ENCODE peak calls at places on chromosomes 3 and 15, in five cellular contexts. J is activated CD4-positive, alpha-beta T cell treated with anti-CD3 and anti-CD28 coated beads for 1 hour; Z is H54; F is anterior cingulate cortex; A is Caco-2. N is an unnamed sample.

GRCh38 chr3:26460975-26461374 is 161.6 kb upstream of the LRRC3B start:
- DNase-seq in F (no peak), J (no peak), Z (no peak), A (no peak), N (no peak)

GRCh38 chr15:77784361-77785292 is 151.9 kb upstream of the LINGO1 start:
- DNase-seq in J (no peak), Z (peak), F (no peak), A (no peak), N (no peak)

GRCh38 chr3:127518456-127519081 is 72.0 kb downstream of the TPRA1 start:
- DNase-seq in F (no peak), J (no peak), Z (no peak), A (no peak), N (no peak)

GRCh38 chr3:14019459-14019858 is 105.2 kb downstream of the CHCHD4 start:
- DNase-seq in F (no peak), A (no peak), J (no peak), Z (no peak), N (no peak)

GRCh38 chr3:140050977-140051957 is 116.3 kb downstream of the CLSTN2 start:
- DNase-seq in A (no peak), Z (no peak), F (peak), J (no peak), N (no peak)

GRCh38 chr15:92439311-92439710 is 45.6 kb downstream of the ST8SIA2 start:
- DNase-seq in Z (no peak), F (no peak), A (no peak), J (no peak), N (no peak)

GRCh38 chr15:40043927-40044716 is 5.1 kb upstream of the SRP14 start:
- DNase-seq in A (no peak), F (no peak), J (no peak), Z (no peak), N (peak)

GRCh38 chr15:59294961-59295741 is 77.5 kb downstream of the MYO1E start:
- DNase-seq in J (no peak), Z (no peak), F (no peak), A (no peak), N (peak)

GRCh38 chr3:189276481-189277190 is 104.9 kb downstream of the TPRG1 start:
- DNase-seq in F (no peak), J (no peak), A (no peak), Z (peak), N (no peak)